ENCODE peak calls at places on chromosomes 6 and 20, in seven cellular contexts. One of them, this sample, is unnamed.
A peak's percentile ranks its signal among the peaks of the same experiment; 100 is the strongest.

GRCh38 chr6:135837735-135838449 is 13.6 kb upstream of the PDE7B start:
- DNase-seq in neural progenitor cell: no peak
- DNase-seq in CD14-positive monocyte: no peak
- DNase-seq in kidney: no peak
- DNase-seq in OCI-LY7: no peak
- DNase-seq in tibial nerve: no peak
- DNase-seq in brain microvascular endothelial cell: no peak
- DNase-seq in this sample: no peak

GRCh38 chr6:29751480-29751879 is 28.2 kb downstream of the HLA-F start:
- DNase-seq in OCI-LY7: no peak
- DNase-seq in tibial nerve: no peak
- DNase-seq in brain microvascular endothelial cell: no peak
- DNase-seq in kidney: no peak
- DNase-seq in CD14-positive monocyte: no peak
- DNase-seq in neural progenitor cell: no peak
- DNase-seq in this sample: no peak

GRCh38 chr6:55082021-55082420 is 92.3 kb upstream of the HCRTR2 start:
- DNase-seq in brain microvascular endothelial cell: no peak
- DNase-seq in neural progenitor cell: no peak
- DNase-seq in CD14-positive monocyte: no peak
- DNase-seq in tibial nerve: no peak
- DNase-seq in kidney: no peak
- DNase-seq in OCI-LY7: no peak
- DNase-seq in this sample: no peak

GRCh38 chr6:84671188-84671587 is 93.2 kb downstream of the TBX18 start:
- DNase-seq in brain microvascular endothelial cell: no peak
- DNase-seq in tibial nerve: no peak
- DNase-seq in CD14-positive monocyte: no peak
- DNase-seq in neural progenitor cell: peak; percentile 7
- DNase-seq in kidney: no peak
- DNase-seq in OCI-LY7: no peak
- DNase-seq in this sample: no peak

GRCh38 chr6:47669684-47670515 is 28.5 kb upstream of the ADGRF4 start:
- DNase-seq in CD14-positive monocyte: no peak
- DNase-seq in kidney: no peak
- DNase-seq in tibial nerve: no peak
- DNase-seq in brain microvascular endothelial cell: peak; percentile 17
- DNase-seq in OCI-LY7: no peak
- DNase-seq in neural progenitor cell: peak; percentile 69
- DNase-seq in this sample: no peak

GRCh38 chr20:61528591-61528990 is 276.5 kb downstream of the CDH4 start:
- DNase-seq in kidney: peak; percentile 15
- DNase-seq in OCI-LY7: no peak
- DNase-seq in neural progenitor cell: no peak
- DNase-seq in CD14-positive monocyte: no peak
- DNase-seq in tibial nerve: no peak
- DNase-seq in brain microvascular endothelial cell: no peak
- DNase-seq in this sample: no peak

GRCh38 chr6:143673638-143674037 is 4.1 kb upstream of the PHACTR2 start:
- DNase-seq in tibial nerve: no peak
- DNase-seq in OCI-LY7: no peak
- DNase-seq in brain microvascular endothelial cell: peak; percentile 32
- DNase-seq in CD14-positive monocyte: no peak
- DNase-seq in kidney: peak; percentile 78
- DNase-seq in neural progenitor cell: peak; percentile 81
- DNase-seq in this sample: no peak

GRCh38 chr6:133788556-133788955 is 100.4 kb upstream of the TCF21 start:
- DNase-seq in CD14-positive monocyte: no peak
- DNase-seq in tibial nerve: no peak
- DNase-seq in OCI-LY7: no peak
- DNase-seq in neural progenitor cell: no peak
- DNase-seq in kidney: no peak
- DNase-seq in brain microvascular endothelial cell: no peak
- DNase-seq in this sample: no peak

GRCh38 chr6:143299253-143300166 is 151.0 kb downstream of the ADAT2 start:
- DNase-seq in brain microvascular endothelial cell: no peak
- DNase-seq in tibial nerve: no peak
- DNase-seq in CD14-positive monocyte: no peak
- DNase-seq in neural progenitor cell: no peak
- DNase-seq in kidney: no peak
- DNase-seq in OCI-LY7: no peak
- DNase-seq in this sample: peak; percentile 53

GRCh38 chr20:50527068-50527605 is 17.0 kb downstream of the PTPN1 start:
- DNase-seq in OCI-LY7: no peak
- DNase-seq in brain microvascular endothelial cell: no peak
- DNase-seq in CD14-positive monocyte: no peak
- DNase-seq in neural progenitor cell: no peak
- DNase-seq in kidney: no peak
- DNase-seq in tibial nerve: no peak
- DNase-seq in this sample: no peak

GRCh38 chr6:84554069-84554468 is 210.3 kb downstream of the TBX18 start:
- DNase-seq in OCI-LY7: no peak
- DNase-seq in tibial nerve: peak; percentile 16
- DNase-seq in kidney: no peak
- DNase-seq in brain microvascular endothelial cell: no peak
- DNase-seq in CD14-positive monocyte: no peak
- DNase-seq in neural progenitor cell: no peak
- DNase-seq in this sample: no peak

GRCh38 chr20:49278817-49279676 is 1.2 kb upstream of the ZNFX1 start:
- DNase-seq in CD14-positive monocyte: no peak
- DNase-seq in neural progenitor cell: peak; percentile 37
- DNase-seq in tibial nerve: no peak
- DNase-seq in brain microvascular endothelial cell: peak; percentile 23
- DNase-seq in kidney: no peak
- DNase-seq in OCI-LY7: peak; percentile 46
- DNase-seq in this sample: no peak

GRCh38 chr20:31894980-31895675 is 24.7 kb downstream of the TTLL9 start:
- DNase-seq in kidney: no peak
- DNase-seq in tibial nerve: peak; percentile 88
- DNase-seq in brain microvascular endothelial cell: peak; percentile 25
- DNase-seq in neural progenitor cell: peak; percentile 37
- DNase-seq in CD14-positive monocyte: peak; percentile 62
- DNase-seq in OCI-LY7: peak; percentile 64
- DNase-seq in this sample: peak; percentile 85

GRCh38 chr6:35602133-35602946 is 86.4 kb downstream of the FKBP5 start:
- DNase-seq in brain microvascular endothelial cell: peak; percentile 40
- DNase-seq in neural progenitor cell: no peak
- DNase-seq in OCI-LY7: no peak
- DNase-seq in kidney: no peak
- DNase-seq in tibial nerve: peak; percentile 61
- DNase-seq in CD14-positive monocyte: no peak
- DNase-seq in this sample: no peak

GRCh38 chr20:13800728-13801134 is 15.9 kb downstream of the NDUFAF5 start:
- DNase-seq in kidney: peak; percentile 88
- DNase-seq in neural progenitor cell: no peak
- DNase-seq in OCI-LY7: no peak
- DNase-seq in brain microvascular endothelial cell: peak; percentile 69
- DNase-seq in CD14-positive monocyte: no peak
- DNase-seq in tibial nerve: peak; percentile 50
- DNase-seq in this sample: no peak

GRCh38 chr20:1328680-1329330 is at the start of gene SDCBP2:
- DNase-seq in tibial nerve: no peak
- DNase-seq in OCI-LY7: no peak
- DNase-seq in kidney: peak; percentile 86
- DNase-seq in brain microvascular endothelial cell: no peak
- DNase-seq in CD14-positive monocyte: no peak
- DNase-seq in neural progenitor cell: no peak
- DNase-seq in this sample: no peak

GRCh38 chr20:32333181-32333987 is 24.7 kb upstream of the ASXL1 start:
- DNase-seq in brain microvascular endothelial cell: no peak
- DNase-seq in neural progenitor cell: no peak
- DNase-seq in kidney: no peak
- DNase-seq in OCI-LY7: no peak
- DNase-seq in tibial nerve: no peak
- DNase-seq in CD14-positive monocyte: no peak
- DNase-seq in this sample: peak; percentile 49

GRCh38 chr6:10276106-10276505 is 138.8 kb downstream of the TFAP2A start:
- DNase-seq in neural progenitor cell: no peak
- DNase-seq in brain microvascular endothelial cell: no peak
- DNase-seq in tibial nerve: no peak
- DNase-seq in CD14-positive monocyte: no peak
- DNase-seq in OCI-LY7: no peak
- DNase-seq in kidney: no peak
- DNase-seq in this sample: no peak

GRCh38 chr6:113442040-113442439 is 415.1 kb upstream of the MARCKS start:
- DNase-seq in OCI-LY7: no peak
- DNase-seq in tibial nerve: no peak
- DNase-seq in brain microvascular endothelial cell: no peak
- DNase-seq in CD14-positive monocyte: no peak
- DNase-seq in kidney: no peak
- DNase-seq in neural progenitor cell: no peak
- DNase-seq in this sample: no peak

GRCh38 chr20:2283706-2284423 is 11.9 kb upstream of the TGM3 start:
- DNase-seq in tibial nerve: no peak
- DNase-seq in neural progenitor cell: no peak
- DNase-seq in OCI-LY7: no peak
- DNase-seq in kidney: no peak
- DNase-seq in CD14-positive monocyte: no peak
- DNase-seq in brain microvascular endothelial cell: no peak
- DNase-seq in this sample: no peak

GRCh38 chr6:143591441-143591840 is 79.9 kb upstream of the FUCA2 start:
- DNase-seq in OCI-LY7: no peak
- DNase-seq in neural progenitor cell: no peak
- DNase-seq in brain microvascular endothelial cell: no peak
- DNase-seq in CD14-positive monocyte: no peak
- DNase-seq in kidney: no peak
- DNase-seq in tibial nerve: no peak
- DNase-seq in this sample: no peak

GRCh38 chr6:149964243-149965190 is 774 bp downstream of the ULBP1 start:
- DNase-seq in brain microvascular endothelial cell: peak; percentile 43
- DNase-seq in tibial nerve: no peak
- DNase-seq in CD14-positive monocyte: no peak
- DNase-seq in neural progenitor cell: peak; percentile 46
- DNase-seq in OCI-LY7: no peak
- DNase-seq in kidney: peak; percentile 79
- DNase-seq in this sample: peak; percentile 48

GRCh38 chr6:149963212-149963461 is 606 bp upstream of the ULBP1 start:
- DNase-seq in brain microvascular endothelial cell: peak; percentile 35
- DNase-seq in tibial nerve: no peak
- DNase-seq in neural progenitor cell: no peak
- DNase-seq in OCI-LY7: peak; percentile 29
- DNase-seq in CD14-positive monocyte: no peak
- DNase-seq in kidney: no peak
- DNase-seq in this sample: peak; percentile 49

GRCh38 chr6:149962461-149963211 is 1.1 kb upstream of the ULBP1 start:
- DNase-seq in kidney: no peak
- DNase-seq in CD14-positive monocyte: no peak
- DNase-seq in OCI-LY7: no peak
- DNase-seq in brain microvascular endothelial cell: no peak
- DNase-seq in tibial nerve: no peak
- DNase-seq in neural progenitor cell: no peak
- DNase-seq in this sample: no peak

GRCh38 chr6:149965191-149966020 is 1.7 kb downstream of the ULBP1 start:
- DNase-seq in tibial nerve: no peak
- DNase-seq in neural progenitor cell: peak; percentile 69
- DNase-seq in CD14-positive monocyte: no peak
- DNase-seq in brain microvascular endothelial cell: no peak
- DNase-seq in kidney: no peak
- DNase-seq in OCI-LY7: peak; percentile 22
- DNase-seq in this sample: peak; percentile 47

GRCh38 chr6:149963462-149964242 is at the start of gene ULBP1:
- DNase-seq in OCI-LY7: peak; percentile 58
- DNase-seq in CD14-positive monocyte: peak; percentile 90
- DNase-seq in kidney: peak; percentile 95
- DNase-seq in tibial nerve: peak; percentile 78
- DNase-seq in neural progenitor cell: peak; percentile 91
- DNase-seq in brain microvascular endothelial cell: peak; percentile 62
- DNase-seq in this sample: peak; percentile 78
- TF ChIP-seq CTCF in OCI-LY7: peak; percentile 10
- TF ChIP-seq CTCF in CD14-positive monocyte: no peak
- TF ChIP-seq CTCF in kidney: no peak
- TF ChIP-seq CTCF in tibial nerve: no peak
- TF ChIP-seq CTCF in neural progenitor cell: no peak
- TF ChIP-seq CTCF in brain microvascular endothelial cell: peak; percentile 38
- TF ChIP-seq CTCF in this sample: no peak

GRCh38 chr6:124356276-124356810 is 552.7 kb downstream of the NKAIN2 start:
- DNase-seq in OCI-LY7: no peak
- DNase-seq in tibial nerve: no peak
- DNase-seq in kidney: no peak
- DNase-seq in CD14-positive monocyte: no peak
- DNase-seq in brain microvascular endothelial cell: no peak
- DNase-seq in neural progenitor cell: no peak
- DNase-seq in this sample: no peak
- TF ChIP-seq CTCF in OCI-LY7: no peak
- TF ChIP-seq CTCF in tibial nerve: no peak
- TF ChIP-seq CTCF in kidney: no peak
- TF ChIP-seq CTCF in CD14-positive monocyte: no peak
- TF ChIP-seq CTCF in brain microvascular endothelial cell: no peak
- TF ChIP-seq CTCF in neural progenitor cell: no peak
- TF ChIP-seq CTCF in this sample: no peak

DNA sequence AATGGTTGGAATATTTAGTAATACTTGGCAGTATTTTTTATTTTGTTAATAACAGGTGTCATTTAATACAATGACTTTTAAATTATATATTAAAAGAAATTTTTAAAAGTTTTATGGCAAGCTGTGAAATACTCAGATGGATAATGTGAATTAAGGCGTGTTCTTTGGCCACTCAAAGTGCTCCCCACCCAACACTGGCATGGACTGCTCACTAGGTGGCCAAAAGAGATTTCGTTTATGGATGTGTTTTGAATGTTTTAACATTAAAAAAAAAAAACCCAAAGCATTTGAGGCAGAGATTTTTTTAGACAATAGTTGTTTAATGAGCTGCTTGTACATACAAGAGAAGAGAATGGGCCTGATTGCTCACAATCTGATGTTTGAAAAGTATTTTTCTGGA is 86.5 kb downstream of the QKI start:
- DNase-seq in brain microvascular endothelial cell: no peak
- DNase-seq in tibial nerve: no peak
- DNase-seq in CD14-positive monocyte: no peak
- DNase-seq in kidney: no peak
- DNase-seq in OCI-LY7: no peak
- DNase-seq in neural progenitor cell: no peak
- DNase-seq in this sample: no peak
- TF ChIP-seq CTCF in brain microvascular endothelial cell: peak; percentile 26
- TF ChIP-seq CTCF in tibial nerve: no peak
- TF ChIP-seq CTCF in CD14-positive monocyte: no peak
- TF ChIP-seq CTCF in kidney: no peak
- TF ChIP-seq CTCF in OCI-LY7: no peak
- TF ChIP-seq CTCF in neural progenitor cell: no peak
- TF ChIP-seq CTCF in this sample: no peak

GRCh38 chr20:36234771-36235320 is 1.4 kb upstream of the AAR2 start:
- DNase-seq in kidney: no peak
- DNase-seq in brain microvascular endothelial cell: no peak
- DNase-seq in neural progenitor cell: no peak
- DNase-seq in tibial nerve: no peak
- DNase-seq in CD14-positive monocyte: no peak
- DNase-seq in OCI-LY7: no peak
- DNase-seq in this sample: no peak

GRCh38 chr20:36238153-36238552 is 1.9 kb downstream of the AAR2 start:
- DNase-seq in tibial nerve: no peak
- DNase-seq in brain microvascular endothelial cell: no peak
- DNase-seq in OCI-LY7: no peak
- DNase-seq in CD14-positive monocyte: no peak
- DNase-seq in neural progenitor cell: no peak
- DNase-seq in kidney: no peak
- DNase-seq in this sample: no peak

GRCh38 chr20:36237477-36237876 is 1.2 kb downstream of the AAR2 start:
- DNase-seq in brain microvascular endothelial cell: no peak
- DNase-seq in CD14-positive monocyte: no peak
- DNase-seq in neural progenitor cell: no peak
- DNase-seq in kidney: no peak
- DNase-seq in tibial nerve: no peak
- DNase-seq in OCI-LY7: no peak
- DNase-seq in this sample: no peak

GRCh38 chr20:36236786-36237121 is 476 bp downstream of the AAR2 start:
- DNase-seq in CD14-positive monocyte: no peak
- DNase-seq in OCI-LY7: no peak
- DNase-seq in kidney: no peak
- DNase-seq in neural progenitor cell: no peak
- DNase-seq in tibial nerve: no peak
- DNase-seq in brain microvascular endothelial cell: no peak
- DNase-seq in this sample: no peak

GRCh38 chr20:36235892-36236785 is at the start of gene AAR2:
- DNase-seq in tibial nerve: peak; percentile 47
- DNase-seq in kidney: peak; percentile 93
- DNase-seq in brain microvascular endothelial cell: peak; percentile 62
- DNase-seq in neural progenitor cell: peak; percentile 87
- DNase-seq in OCI-LY7: peak; percentile 86
- DNase-seq in CD14-positive monocyte: peak; percentile 78
- DNase-seq in this sample: peak; percentile 85
- TF ChIP-seq CTCF in tibial nerve: no peak
- TF ChIP-seq CTCF in kidney: no peak
- TF ChIP-seq CTCF in brain microvascular endothelial cell: no peak
- TF ChIP-seq CTCF in neural progenitor cell: no peak
- TF ChIP-seq CTCF in OCI-LY7: no peak
- TF ChIP-seq CTCF in CD14-positive monocyte: no peak
- TF ChIP-seq CTCF in this sample: no peak

This sample was measured in GM13976.